ENCODE peak calls at places on chromosomes 3 and 15, in ten cellular contexts. C is Caki2; T is neuronal stem cell; X is NCI-H187; O is CD4-positive, alpha-beta memory T cell; H is activated CD4-positive, alpha-beta memory T cell treated with anti-CD3 and anti-CD28 coated beads for 36 hours; Y is mesenteric fat pad; F is NT2/D1; J is stimulated activated CD4-positive, alpha-beta T cell treated with anti-CD3 and anti-CD28 coated beads, Interleukin-15, amount 100 ng/mL, for 48 hours; R is A549. A is an unnamed sample.

GRCh38 chr3:39141211-39141995 is 12.0 kb downstream of the CSRNP1 start:
- DNase-seq in C (peak), T (no peak), X (no peak), O (no peak), H (no peak), Y (peak), F (no peak), J (no peak), R (no peak), A (peak)

GRCh38 chr3:40350529-40350928 is 36.5 kb upstream of the ENTPD3 start:
- DNase-seq in C (no peak), T (no peak), X (no peak), O (no peak), H (no peak), Y (no peak), F (no peak), J (no peak), R (no peak), A (no peak)

GRCh38 chr3:45225465-45226205 is 452 bp downstream of the TMEM158 start:
- DNase-seq in C (peak), T (peak), X (no peak), O (peak), H (peak), Y (no peak), F (no peak), J (peak), R (peak), A (no peak)

GRCh38 chr3:84984429-84984828 is 25.6 kb downstream of the CADM2 start:
- DNase-seq in C (no peak), T (no peak), X (no peak), O (no peak), H (no peak), Y (no peak), F (no peak), J (no peak), R (no peak), A (no peak)

GRCh38 chr15:52481915-52482314 is 46.8 kb downstream of the MYO5A start:
- DNase-seq in C (no peak), T (no peak), X (no peak), O (peak), H (peak), Y (no peak), F (no peak), J (no peak), R (no peak), A (no peak)

GRCh38 chr15:83692820-83693581 is 39.1 kb downstream of the ADAMTSL3 start:
- DNase-seq in C (no peak), T (no peak), X (no peak), O (no peak), H (no peak), Y (no peak), F (no peak), J (no peak), R (no peak), A (no peak)

GRCh38 chr15:36757189-36757814 is 177.9 kb downstream of the CDIN1 start:
- DNase-seq in C (peak), T (no peak), X (no peak), O (no peak), H (no peak), Y (no peak), F (no peak), J (no peak), R (no peak), A (no peak)

GRCh38 chr15:94235681-94236080 is 4.3 kb downstream of the MCTP2 start:
- DNase-seq in C (no peak), T (no peak), X (no peak), O (no peak), H (no peak), Y (no peak), F (no peak), J (no peak), R (no peak), A (no peak)

GRCh38 chr15:95170587-95171380 is 939.4 kb downstream of the MCTP2 start:
- DNase-seq in C (no peak), T (no peak), X (no peak), O (no peak), H (no peak), Y (no peak), F (no peak), J (no peak), R (no peak), A (no peak)

GRCh38 chr3:8629151-8630021 is 15.2 kb downstream of the SSUH2 start:
- DNase-seq in C (peak), T (no peak), X (no peak), O (no peak), H (peak), Y (peak), F (no peak), J (peak), R (peak), A (peak)

GRCh38 chr3:172877011-172877410 is 126.5 kb downstream of the ECT2 start:
- DNase-seq in C (no peak), T (no peak), X (no peak), O (no peak), H (no peak), Y (no peak), F (peak), J (no peak), R (no peak), A (peak)

GRCh38 chr3:187130346-187131066 is 8.8 kb downstream of the RPL39L start:
- DNase-seq in C (peak), T (no peak), X (no peak), O (peak), H (peak), Y (no peak), F (no peak), J (no peak), R (no peak), A (no peak)

GRCh38 chr3:162612991-162613390 is 1116.4 kb downstream of the OTOL1 start:
- DNase-seq in C (no peak), T (no peak), X (no peak), O (no peak), H (no peak), Y (no peak), F (no peak), J (no peak), R (no peak), A (no peak)

GRCh38 chr3:34202975-34203374 is 404.5 kb downstream of the PDCD6IP start:
- DNase-seq in C (no peak), T (no peak), X (no peak), O (no peak), H (no peak), Y (no peak), F (no peak), J (no peak), R (no peak), A (no peak)

GRCh38 chr3:140463401-140463800 is 214.5 kb upstream of the TRIM42 start:
- DNase-seq in C (no peak), T (no peak), X (no peak), O (no peak), H (no peak), Y (no peak), F (no peak), J (no peak), R (no peak), A (no peak)

GRCh38 chr3:24242012-24242698 is 252.5 kb downstream of the THRB start:
- DNase-seq in C (peak), T (no peak), X (no peak), O (no peak), H (no peak), Y (no peak), F (peak), J (no peak), R (peak), A (no peak)

GRCh38 chr3:134279466-134279865 is 28.8 kb upstream of the RYK start:
- DNase-seq in C (no peak), T (no peak), X (no peak), O (no peak), H (no peak), Y (no peak), F (no peak), J (no peak), R (no peak), A (no peak)

GRCh38 chr3:30752961-30753360 is 141.5 kb downstream of the GADL1 start:
- DNase-seq in C (no peak), T (no peak), X (no peak), O (no peak), H (no peak), Y (no peak), F (no peak), J (no peak), R (peak), A (no peak)

GRCh38 chr3:69014022-69014580 is 617 bp upstream of the EOGT start:
- DNase-seq in C (no peak), T (no peak), X (no peak), O (no peak), H (no peak), Y (no peak), F (no peak), J (no peak), R (no peak), A (no peak)

GRCh38 chr15:55007561-55007960 is 189.2 kb downstream of the RSL24D1 start:
- DNase-seq in C (no peak), T (no peak), X (no peak), O (no peak), H (no peak), Y (no peak), F (no peak), J (no peak), R (no peak), A (no peak)

GRCh38 chr3:142863010-142863787 is 25.7 kb downstream of the PCOLCE2 start:
- DNase-seq in C (peak), T (no peak), X (no peak), O (no peak), H (peak), Y (no peak), F (peak), J (no peak), R (no peak), A (peak)

GRCh38 chr3:59751606-59752005 is 701.8 kb upstream of the CFAP20DC start:
- DNase-seq in C (no peak), T (no peak), X (no peak), O (no peak), H (no peak), Y (no peak), F (no peak), J (no peak), R (no peak), A (peak)

GRCh38 chr15:98776607-98777281 is 128.4 kb downstream of the IGF1R start:
- DNase-seq in C (peak), T (no peak), X (peak), O (peak), H (peak), Y (no peak), F (no peak), J (no peak), R (no peak), A (peak)

GRCh38 chr3:37639922-37640321 is 221.8 kb upstream of the CTDSPL start:
- DNase-seq in C (no peak), T (no peak), X (no peak), O (no peak), H (no peak), Y (no peak), F (no peak), J (no peak), R (no peak), A (no peak)

GRCh38 chr15:90716317-90716975 is 700 bp upstream of the BLM start:
- DNase-seq in C (no peak), T (no peak), X (no peak), O (no peak), H (no peak), Y (no peak), F (no peak), J (no peak), R (peak), A (no peak)

A was measured in ELF-1.